ENCODE peak calls at places on chromosomes 5 and 9, in ten cellular contexts. X is K562, R is H54, Q is adrenal gland, P is spleen, H is endothelial cell of umbilical vein, F is ovary, O is GM12891, U is right lobe of liver, M is A549. D is an unnamed sample.

GRCh38 chr9:78676623-78677022 is 379.7 kb downstream of the PSAT1 start:
- DNase-seq in X (no peak), R (no peak), Q (no peak), P (no peak), H (no peak), F (no peak), O (no peak), U (no peak), M (no peak), D (no peak)

GRCh38 chr9:91948423-91949292 is 1.4 kb downstream of the ROR2 start:
- DNase-seq in X (peak), R (peak), Q (peak), P (no peak), H (no peak), F (peak), O (peak), U (no peak), M (peak), D (peak)

GRCh38 chr9:98569491-98569890 is 139.2 kb downstream of the GABBR2 start:
- DNase-seq in X (no peak), R (no peak), Q (no peak), P (no peak), H (no peak), F (no peak), O (no peak), U (no peak), M (no peak), D (no peak)

GRCh38 chr5:168528521-168529360 is at the start of gene FBLL1:
- DNase-seq in X (peak), R (no peak), Q (peak), P (no peak), H (peak), F (peak), O (no peak), U (no peak), M (no peak), D (peak)

GRCh38 chr5:180050106-180050929 is 21.2 kb downstream of the RNF130 start:
- DNase-seq in X (no peak), R (no peak), Q (no peak), P (no peak), H (no peak), F (no peak), O (no peak), U (peak), M (no peak), D (no peak)

GRCh38 chr9:69131682-69132081 is 42.4 kb upstream of the TJP2 start:
- DNase-seq in X (no peak), R (peak), Q (peak), P (no peak), H (peak), F (peak), O (no peak), U (no peak), M (peak), D (peak)

GRCh38 chr9:121972501-121972981 is 120.6 kb downstream of the TTLL11 start:
- DNase-seq in X (no peak), R (peak), Q (peak), P (no peak), H (peak), F (no peak), O (no peak), U (no peak), M (peak), D (no peak)

GRCh38 chr9:29830815-29831214 is 2257.5 kb upstream of the C9orf72 start:
- DNase-seq in X (no peak), R (peak), Q (peak), P (no peak), H (no peak), F (no peak), O (no peak), U (no peak), M (peak), D (peak)

GRCh38 chr5:139658501-139658927 is 10.4 kb downstream of the CXXC5 start:
- DNase-seq in X (no peak), R (no peak), Q (no peak), P (peak), H (peak), F (no peak), O (no peak), U (no peak), M (no peak), D (no peak)

GRCh38 chr9:125529589-125530515 is 177.2 kb downstream of the MAPKAP1 start:
- DNase-seq in X (no peak), R (no peak), Q (no peak), P (no peak), H (no peak), F (no peak), O (no peak), U (no peak), M (no peak), D (no peak)

GRCh38 chr5:25964009-25964372 is 1074.4 kb downstream of the CDH9 start:
- DNase-seq in X (no peak), R (no peak), Q (no peak), P (no peak), H (no peak), F (no peak), O (no peak), U (no peak), M (no peak), D (no peak)

GRCh38 chr9:34459941-34460340 is 1.3 kb downstream of the DNAI1 start:
- DNase-seq in X (no peak), R (no peak), Q (no peak), P (no peak), H (no peak), F (no peak), O (no peak), U (no peak), M (no peak), D (no peak)

DNA sequence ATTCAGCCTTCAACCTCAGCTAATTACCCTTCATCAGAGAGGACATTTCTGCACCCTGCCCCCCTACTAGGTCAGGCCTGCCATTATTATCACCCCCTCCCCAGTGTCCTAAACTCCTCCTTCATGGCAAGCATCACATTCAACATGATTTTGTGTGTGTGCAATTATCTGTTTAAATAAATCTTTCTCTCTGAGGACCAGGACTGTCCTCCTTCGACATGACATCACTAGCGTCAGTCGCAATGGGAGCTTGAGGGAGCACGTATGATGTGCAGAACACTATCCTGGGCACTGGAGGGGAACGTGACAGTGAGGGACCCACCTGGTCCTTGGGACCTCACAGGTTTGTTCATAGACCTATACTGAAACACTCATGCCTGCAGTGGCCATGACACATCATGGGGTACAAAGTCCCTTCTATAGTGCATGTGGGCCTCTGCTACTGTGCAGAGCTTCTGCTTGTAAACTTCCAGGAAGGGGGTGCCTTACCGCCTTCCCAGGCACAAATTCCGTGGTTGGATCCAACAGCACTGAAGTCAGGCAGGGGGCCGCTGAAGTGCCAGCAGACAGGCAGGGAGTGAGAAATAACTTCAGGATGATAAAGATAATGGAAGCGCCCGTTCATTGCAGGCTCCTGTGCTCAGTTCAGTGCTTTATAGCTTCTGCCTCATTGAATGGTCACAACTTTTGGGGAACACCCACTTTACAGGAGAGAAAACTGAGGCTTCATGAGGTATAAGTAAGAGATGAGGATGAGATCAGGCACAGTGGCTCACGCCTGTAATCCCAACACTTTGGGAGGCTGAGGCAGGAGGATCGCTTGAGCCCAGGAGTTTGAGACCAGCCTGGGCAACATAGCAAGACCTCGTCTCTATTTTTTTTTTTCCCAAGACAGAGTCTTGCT is 36.0 kb upstream of the STXBP1 start:
- DNase-seq in X (no peak), R (no peak), Q (no peak), P (no peak), H (no peak), F (no peak), O (no peak), U (peak), M (peak), D (no peak)
- TF ChIP-seq POLR2A in X (no peak), R (no peak), Q (no peak), P (no peak), H (no peak), F (no peak), O (no peak), U (no peak), M (no peak), D (no peak)

GRCh38 chr5:7927466-7928375 is 58.8 kb downstream of the MTRR start:
- DNase-seq in X (peak), R (peak), Q (peak), P (no peak), H (peak), F (peak), O (peak), U (no peak), M (peak), D (peak)
- TF ChIP-seq POLR2A in X (no peak), R (no peak), Q (no peak), P (no peak), H (no peak), F (no peak), O (no peak), U (no peak), M (no peak), D (no peak)

GRCh38 chr5:68116868-68117411 is 98.6 kb upstream of the PIK3R1 start:
- DNase-seq in X (no peak), R (no peak), Q (no peak), P (no peak), H (no peak), F (no peak), O (no peak), U (no peak), M (no peak), D (no peak)

GRCh38 chr5:68115584-68115983 is 100.0 kb upstream of the PIK3R1 start:
- DNase-seq in X (no peak), R (no peak), Q (no peak), P (no peak), H (no peak), F (no peak), O (no peak), U (no peak), M (no peak), D (no peak)

GRCh38 chr5:68112658-68113057 is 102.9 kb upstream of the PIK3R1 start:
- DNase-seq in X (no peak), R (no peak), Q (no peak), P (no peak), H (no peak), F (no peak), O (no peak), U (no peak), M (no peak), D (no peak)

GRCh38 chr5:68116408-68116807 is 99.1 kb upstream of the PIK3R1 start:
- DNase-seq in X (no peak), R (no peak), Q (no peak), P (no peak), H (no peak), F (no peak), O (no peak), U (no peak), M (no peak), D (no peak)

DNA sequence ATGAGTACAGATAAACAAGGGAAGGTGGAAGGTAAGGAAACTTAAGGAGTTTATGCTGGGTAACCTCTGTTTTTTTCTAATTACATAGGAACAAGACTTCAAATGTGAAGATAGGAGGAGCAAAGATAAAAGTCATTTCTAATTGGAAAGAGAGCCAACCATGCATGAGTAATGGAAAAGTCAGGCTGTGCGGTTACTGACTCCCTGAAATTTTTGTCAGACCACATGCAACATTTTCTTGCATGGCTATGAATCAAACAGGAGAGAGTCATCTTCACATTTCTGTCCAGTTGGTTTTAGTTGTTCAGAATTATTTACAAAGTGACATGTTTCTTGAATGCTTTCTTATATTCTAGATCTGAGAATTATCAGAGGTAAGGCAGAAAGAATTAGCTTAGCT is 100.9 kb upstream of the PIK3R1 start:
- DNase-seq in X (no peak), R (no peak), Q (no peak), P (no peak), H (no peak), F (no peak), O (no peak), U (no peak), M (no peak), D (no peak)
- TF ChIP-seq POLR2A in X (no peak), R (no peak), Q (no peak), P (no peak), H (no peak), F (no peak), O (no peak), U (no peak), M (no peak), D (no peak)

GRCh38 chr5:172806897-172807672 is 27.0 kb upstream of the ERGIC1 start:
- DNase-seq in X (peak), R (peak), Q (peak), P (peak), H (peak), F (peak), O (peak), U (peak), M (peak), D (peak)
- TF ChIP-seq POLR2A in X (peak), R (peak), Q (peak), P (no peak), H (peak), F (no peak), O (no peak), U (peak), M (peak), D (no peak)

GRCh38 chr5:150540615-150541396 is 32.9 kb downstream of the NDST1 start:
- DNase-seq in X (no peak), R (peak), Q (peak), P (peak), H (peak), F (peak), O (no peak), U (no peak), M (no peak), D (peak)

GRCh38 chr5:150541895-150542294 is 34.0 kb downstream of the NDST1 start:
- DNase-seq in X (no peak), R (no peak), Q (peak), P (no peak), H (no peak), F (no peak), O (no peak), U (no peak), M (no peak), D (no peak)

GRCh38 chr5:150544606-150545219 is 36.8 kb downstream of the NDST1 start:
- DNase-seq in X (peak), R (no peak), Q (peak), P (peak), H (peak), F (peak), O (peak), U (peak), M (peak), D (peak)

GRCh38 chr5:150541397-150541675 is 33.4 kb downstream of the NDST1 start:
- DNase-seq in X (no peak), R (no peak), Q (no peak), P (peak), H (no peak), F (no peak), O (no peak), U (no peak), M (no peak), D (no peak)

DNA sequence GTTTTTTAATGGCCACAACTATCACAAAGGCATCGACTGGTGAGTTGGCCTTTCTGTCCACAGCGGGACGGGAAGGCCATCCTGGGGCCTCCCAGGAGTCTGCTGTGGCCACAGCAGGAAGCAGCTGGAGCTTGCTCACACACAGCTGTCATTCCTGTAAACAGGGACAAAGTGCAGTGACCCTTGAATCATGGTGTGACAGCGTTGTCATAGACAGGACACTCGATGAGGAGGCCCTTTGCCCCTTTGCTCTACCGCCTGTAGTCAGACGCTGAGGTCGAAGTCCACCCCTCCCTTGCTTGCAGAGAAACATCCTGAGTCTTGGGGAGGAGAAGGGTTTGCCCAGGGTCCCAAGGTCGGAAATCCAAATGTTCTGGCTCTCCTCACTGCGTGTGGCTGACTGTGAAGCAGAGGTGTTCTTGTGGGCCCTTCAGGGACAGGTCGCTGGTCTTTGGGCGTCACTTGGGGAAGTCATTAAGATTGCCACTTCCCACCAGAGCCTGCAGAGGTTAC is 35.1 kb downstream of the NDST1 start:
- DNase-seq in X (no peak), R (no peak), Q (peak), P (peak), H (peak), F (no peak), O (no peak), U (peak), M (no peak), D (no peak)
- TF ChIP-seq POLR2A in X (no peak), R (no peak), Q (peak), P (no peak), H (no peak), F (no peak), O (no peak), U (peak), M (no peak), D (no peak)

GRCh38 chr5:41843456-41844112 is 26.6 kb downstream of the OXCT1 start:
- DNase-seq in X (peak), R (peak), Q (peak), P (no peak), H (peak), F (peak), O (no peak), U (no peak), M (peak), D (peak)
- TF ChIP-seq POLR2A in X (no peak), R (no peak), Q (no peak), P (no peak), H (no peak), F (no peak), O (no peak), U (no peak), M (no peak), D (no peak)

GRCh38 chr9:70480405-70480980 is 66.0 kb upstream of the KLF9 start:
- DNase-seq in X (no peak), R (no peak), Q (peak), P (peak), H (peak), F (peak), O (no peak), U (peak), M (no peak), D (peak)
- TF ChIP-seq POLR2A in X (no peak), R (no peak), Q (peak), P (no peak), H (no peak), F (peak), O (no peak), U (peak), M (no peak), D (no peak)

D was measured in testis.